ENCODE peak calls at places on chromosomes 7 and 10, in four cellular contexts. J, O, P and U are unnamed samples.

GRCh38 chr10:126090911-126091728 is 194.8 kb downstream of the FANK1 start:
- DNase-seq in J (no peak), O (no peak), P (no peak), U (peak)

GRCh38 chr7:116030626-116031276 is at the start of gene TFEC:
- DNase-seq in J (no peak), O (no peak), P (no peak), U (peak)

GRCh38 chr7:129368389-129368986 is 65.7 kb upstream of the STRIP2 start:
- DNase-seq in J (no peak), O (no peak), P (no peak), U (no peak)

GRCh38 chr7:55409474-55410225 is 44.5 kb downstream of the LANCL2 start:
- DNase-seq in J (no peak), O (no peak), P (no peak), U (no peak)

GRCh38 chr10:133565441-133566294 is at the start of gene SYCE1:
- DNase-seq in J (no peak), O (no peak), P (no peak), U (no peak)

GRCh38 chr10:130751106-130751840 is 560.2 kb downstream of the TCERG1L start:
- DNase-seq in J (no peak), O (no peak), P (no peak), U (no peak)

GRCh38 chr7:22935269-22935668 is 78.7 kb downstream of the HYCC1 start:
- DNase-seq in J (peak), O (no peak), P (no peak), U (no peak)

GRCh38 chr10:62978417-62978955 is 154.6 kb upstream of the NRBF2 start:
- DNase-seq in J (no peak), O (no peak), P (no peak), U (no peak)

GRCh38 chr7:30743371-30744074 is 8.4 kb upstream of the INMT start:
- DNase-seq in J (no peak), O (no peak), P (no peak), U (no peak)

GRCh38 chr7:20458483-20458882 is 127.8 kb downstream of the ITGB8 start:
- DNase-seq in J (no peak), O (no peak), P (no peak), U (no peak)

DNA sequence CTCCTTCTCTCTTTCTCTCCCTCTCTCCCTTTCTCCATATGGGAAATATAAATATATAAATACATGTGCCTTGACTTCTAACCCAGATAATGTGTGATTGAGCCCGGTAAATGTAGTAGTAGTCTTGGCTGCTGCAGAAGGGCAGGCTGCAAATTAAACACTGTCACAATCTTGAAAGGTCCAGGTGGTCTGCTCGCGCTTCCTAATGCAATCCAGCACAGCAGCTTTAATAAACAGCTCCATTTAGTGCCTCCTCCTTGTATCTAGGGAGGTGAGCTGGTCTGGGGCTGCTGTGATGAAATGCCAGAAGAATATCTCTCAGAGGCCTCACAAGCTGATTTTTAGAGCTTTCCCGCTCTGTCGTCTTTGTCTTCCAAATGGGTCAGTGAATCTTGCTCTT is 765 bp downstream of the POU6F2 start:
- DNase-seq in J (peak), O (no peak), P (no peak), U (no peak)
- H3K4me3 ChIP-seq in J (no peak), O (no peak), P (no peak), U (no peak)

GRCh38 chr7:5472432-5473315 is 49.0 kb upstream of the TNRC18 start:
- DNase-seq in J (no peak), O (no peak), P (no peak), U (no peak)
- TF ChIP-seq CTCF in J (no peak), O (no peak), P (no peak), U (no peak)

DNA sequence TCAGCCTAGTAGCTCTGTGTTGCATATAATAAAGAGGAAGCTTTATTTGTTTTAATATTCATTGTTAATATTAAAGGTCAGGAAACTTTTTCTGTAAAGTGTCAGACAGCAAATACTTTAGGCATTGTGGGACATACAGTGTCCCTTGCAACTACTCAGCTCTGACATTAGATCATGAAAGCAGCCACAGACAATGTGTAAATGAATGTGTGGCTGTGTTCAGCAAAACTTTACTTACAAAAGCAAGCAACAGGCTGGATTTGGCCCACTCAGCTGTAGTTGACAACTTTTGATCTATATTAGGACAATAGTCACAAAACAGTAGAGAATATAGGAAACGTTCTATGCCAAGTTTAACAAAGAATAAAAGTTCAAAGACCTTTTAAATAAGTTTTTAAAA is 173.3 kb downstream of the RNLS start:
- DNase-seq in J (no peak), O (no peak), P (no peak), U (no peak)
- H3K4me3 ChIP-seq in J (no peak), O (no peak), P (no peak), U (no peak)

GRCh38 chr7:49635800-49636199 is 137.6 kb upstream of the VWC2 start:
- DNase-seq in J (no peak), O (no peak), P (no peak), U (no peak)
- TF ChIP-seq CTCF in J (peak), O (peak), P (no peak), U (no peak)

DNA sequence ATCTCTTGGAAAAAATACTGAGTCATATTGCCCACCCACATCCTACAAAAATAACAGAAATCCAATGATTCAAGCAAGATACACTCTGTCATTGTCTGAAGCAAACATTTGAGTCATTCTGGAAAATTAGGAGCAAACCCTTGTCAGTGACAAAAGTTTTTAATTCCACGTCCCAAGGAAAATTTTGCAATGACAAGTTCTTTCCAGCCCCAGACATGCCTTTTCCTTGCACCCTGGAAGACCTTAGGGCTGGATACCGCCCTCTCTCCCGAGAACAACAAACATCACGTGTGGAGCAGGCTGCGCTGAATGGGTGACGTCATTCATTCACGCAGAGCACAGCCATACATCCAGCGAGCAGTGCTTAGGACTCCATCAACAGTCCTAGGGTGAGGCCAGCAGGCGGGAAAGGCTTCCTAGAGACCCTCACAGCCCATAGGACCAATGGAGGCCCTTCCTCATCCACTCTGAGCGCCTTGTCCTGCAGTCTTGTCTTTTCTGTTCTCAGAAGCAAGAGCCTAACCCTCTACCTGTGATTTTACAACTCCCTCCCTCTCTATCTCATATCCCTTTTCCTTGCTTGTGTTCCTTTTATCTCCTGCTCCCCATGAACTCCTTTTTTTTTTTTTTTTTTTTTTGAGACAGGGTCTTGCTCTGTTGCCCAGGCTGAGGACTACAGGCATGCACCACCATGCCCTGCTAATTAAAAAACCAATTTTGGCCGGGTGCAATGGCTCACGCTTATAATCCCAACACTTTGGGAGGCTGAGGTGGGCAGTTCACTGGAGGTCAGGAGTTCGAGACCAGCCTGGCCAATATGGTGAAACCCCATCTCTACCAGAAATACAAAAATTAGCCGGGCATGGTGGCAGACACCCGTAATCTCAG is 23.6 kb upstream of the KDM7A start:
- DNase-seq in J (no peak), O (no peak), P (no peak), U (peak)
- H3K4me3 ChIP-seq in J (no peak), O (no peak), P (no peak), U (no peak)

GRCh38 chr10:119644215-119644826 is 6.9 kb upstream of the BAG3 start:
- DNase-seq in J (peak), O (no peak), P (no peak), U (no peak)
- TF ChIP-seq CTCF in J (peak), O (no peak), P (no peak), U (peak)

GRCh38 chr7:157893535-157894044 is 556.8 kb downstream of the DNAJB6 start:
- DNase-seq in J (no peak), O (no peak), P (no peak), U (no peak)
- H3K4me3 ChIP-seq in J (no peak), O (no peak), P (no peak), U (no peak)

GRCh38 chr10:103353281-103353680 is 2.3 kb upstream of the PCGF6 start:
- DNase-seq in J (no peak), O (no peak), P (no peak), U (no peak)
- TF ChIP-seq CTCF in J (no peak), O (peak), P (no peak), U (no peak)

GRCh38 chr7:25669954-25670841 is 441.9 kb upstream of the NPVF start:
- DNase-seq in J (no peak), O (no peak), P (no peak), U (no peak)
- H3K4me3 ChIP-seq in J (no peak), O (no peak), P (no peak), U (no peak)